ENCODE peak calls at places on chromosomes 1 and 21, in eight cellular contexts. One of them, this sample, is unnamed.

GRCh38 chr1:55067022-55067781 is 27.9 kb downstream of the PCSK9 start:
- DNase-seq in esophagus squamous epithelium: no peak
- DNase-seq in heart right ventricle: peak; percentile 76
- DNase-seq in pancreas: no peak
- DNase-seq in mammary epithelial cell: no peak
- DNase-seq in HAP-1: no peak
- DNase-seq in right cardiac atrium: peak; percentile 86
- DNase-seq in AG04450: no peak
- DNase-seq in this sample: no peak

GRCh38 chr1:29503441-29503840 is 267.1 kb downstream of the PTPRU start:
- DNase-seq in HAP-1: no peak
- DNase-seq in AG04450: no peak
- DNase-seq in heart right ventricle: no peak
- DNase-seq in right cardiac atrium: no peak
- DNase-seq in pancreas: no peak
- DNase-seq in esophagus squamous epithelium: no peak
- DNase-seq in mammary epithelial cell: no peak
- DNase-seq in this sample: no peak

GRCh38 chr1:234986750-234987414 is 141.8 kb downstream of the TOMM20 start:
- DNase-seq in HAP-1: no peak
- DNase-seq in AG04450: no peak
- DNase-seq in right cardiac atrium: no peak
- DNase-seq in pancreas: no peak
- DNase-seq in esophagus squamous epithelium: no peak
- DNase-seq in heart right ventricle: no peak
- DNase-seq in mammary epithelial cell: peak; percentile 53
- DNase-seq in this sample: no peak

GRCh38 chr1:210938416-210938925 is 195.5 kb downstream of the KCNH1 start:
- DNase-seq in esophagus squamous epithelium: no peak
- DNase-seq in mammary epithelial cell: no peak
- DNase-seq in right cardiac atrium: no peak
- DNase-seq in HAP-1: no peak
- DNase-seq in pancreas: no peak
- DNase-seq in AG04450: no peak
- DNase-seq in heart right ventricle: no peak
- DNase-seq in this sample: no peak

GRCh38 chr21:38831526-38832467 is 26.1 kb downstream of the ETS2 start:
- DNase-seq in AG04450: peak; percentile 95
- DNase-seq in mammary epithelial cell: peak; percentile 98
- DNase-seq in HAP-1: no peak
- DNase-seq in right cardiac atrium: no peak
- DNase-seq in pancreas: no peak
- DNase-seq in heart right ventricle: peak; percentile 71
- DNase-seq in esophagus squamous epithelium: no peak
- DNase-seq in this sample: no peak

GRCh38 chr21:43369124-43369523 is 57.8 kb downstream of the SIK1 start:
- DNase-seq in HAP-1: no peak
- DNase-seq in pancreas: no peak
- DNase-seq in right cardiac atrium: peak; percentile 32
- DNase-seq in esophagus squamous epithelium: no peak
- DNase-seq in mammary epithelial cell: peak; percentile 36
- DNase-seq in AG04450: no peak
- DNase-seq in heart right ventricle: no peak
- DNase-seq in this sample: no peak

GRCh38 chr1:203592156-203592555 is 34.5 kb upstream of the ATP2B4 start:
- DNase-seq in AG04450: no peak
- DNase-seq in HAP-1: no peak
- DNase-seq in mammary epithelial cell: no peak
- DNase-seq in pancreas: peak; percentile 31
- DNase-seq in right cardiac atrium: no peak
- DNase-seq in esophagus squamous epithelium: no peak
- DNase-seq in heart right ventricle: no peak
- DNase-seq in this sample: no peak

GRCh38 chr1:78586572-78586971 is 33.7 kb upstream of the IFI44L start:
- DNase-seq in pancreas: no peak
- DNase-seq in esophagus squamous epithelium: no peak
- DNase-seq in right cardiac atrium: no peak
- DNase-seq in mammary epithelial cell: peak; percentile 27
- DNase-seq in HAP-1: no peak
- DNase-seq in heart right ventricle: no peak
- DNase-seq in AG04450: no peak
- DNase-seq in this sample: no peak

GRCh38 chr1:59569198-59569597 is 245.6 kb upstream of the HOOK1 start:
- DNase-seq in mammary epithelial cell: no peak
- DNase-seq in AG04450: no peak
- DNase-seq in esophagus squamous epithelium: no peak
- DNase-seq in pancreas: no peak
- DNase-seq in heart right ventricle: no peak
- DNase-seq in right cardiac atrium: no peak
- DNase-seq in HAP-1: no peak
- DNase-seq in this sample: no peak

GRCh38 chr1:110647254-110647891 is 27.4 kb downstream of the KCNA3 start:
- DNase-seq in esophagus squamous epithelium: no peak
- DNase-seq in HAP-1: no peak
- DNase-seq in heart right ventricle: no peak
- DNase-seq in pancreas: no peak
- DNase-seq in right cardiac atrium: no peak
- DNase-seq in mammary epithelial cell: no peak
- DNase-seq in AG04450: no peak
- DNase-seq in this sample: peak; percentile 61

GRCh38 chr21:39313042-39313456 is 383 bp downstream of the BRWD1 start:
- DNase-seq in right cardiac atrium: peak; percentile 80
- DNase-seq in AG04450: no peak
- DNase-seq in mammary epithelial cell: no peak
- DNase-seq in esophagus squamous epithelium: no peak
- DNase-seq in heart right ventricle: peak; percentile 19
- DNase-seq in HAP-1: no peak
- DNase-seq in pancreas: no peak
- DNase-seq in this sample: no peak

DNA sequence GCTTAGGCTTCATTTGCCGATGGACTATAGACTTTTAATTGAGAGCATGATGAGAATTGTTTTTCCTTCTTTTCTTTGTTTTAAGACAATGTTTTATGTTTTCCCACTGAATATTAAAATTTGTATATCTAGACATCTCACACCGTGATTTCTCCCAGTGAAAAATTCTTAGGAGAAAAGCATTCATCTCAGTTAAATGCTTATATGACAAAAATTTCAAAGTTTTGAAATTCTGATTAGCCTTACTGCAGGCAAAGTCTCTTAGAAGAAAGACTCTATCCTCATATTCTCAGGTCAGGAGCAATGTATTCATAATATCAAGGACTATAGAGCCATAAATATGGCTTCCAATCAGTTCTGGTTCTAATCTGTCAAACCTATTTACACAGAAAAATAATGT is 2085.0 kb downstream of the NCAM2 start:
- DNase-seq in right cardiac atrium: no peak
- DNase-seq in pancreas: no peak
- DNase-seq in AG04450: no peak
- DNase-seq in esophagus squamous epithelium: no peak
- DNase-seq in HAP-1: no peak
- DNase-seq in heart right ventricle: no peak
- DNase-seq in mammary epithelial cell: no peak
- DNase-seq in this sample: no peak
- H3K9me3 ChIP-seq in right cardiac atrium: no peaks in the 10 kb centered on the region
- H3K9me3 ChIP-seq in pancreas: no peaks in the 10 kb centered on the region
- H3K9me3 ChIP-seq in AG04450: peaks cover 2% of the 10 kb centered on the region
- H3K9me3 ChIP-seq in esophagus squamous epithelium: no peaks in the 10 kb centered on the region
- H3K9me3 ChIP-seq in HAP-1: no peaks in the 10 kb centered on the region
- H3K9me3 ChIP-seq in heart right ventricle: no peaks in the 10 kb centered on the region
- H3K9me3 ChIP-seq in mammary epithelial cell: peaks cover 7% of the 10 kb centered on the region
- H3K9me3 ChIP-seq in this sample: peaks cover 1% of the 10 kb centered on the region

GRCh38 chr1:80656628-80657019 is 1144.1 kb upstream of the ADGRL2 start:
- DNase-seq in mammary epithelial cell: no peak
- DNase-seq in heart right ventricle: no peak
- DNase-seq in right cardiac atrium: no peak
- DNase-seq in esophagus squamous epithelium: no peak
- DNase-seq in HAP-1: no peak
- DNase-seq in pancreas: no peak
- DNase-seq in AG04450: no peak
- DNase-seq in this sample: no peak

GRCh38 chr1:80657707-80658106 is 1143.0 kb upstream of the ADGRL2 start:
- DNase-seq in pancreas: no peak
- DNase-seq in esophagus squamous epithelium: no peak
- DNase-seq in mammary epithelial cell: no peak
- DNase-seq in AG04450: no peak
- DNase-seq in right cardiac atrium: no peak
- DNase-seq in HAP-1: no peak
- DNase-seq in heart right ventricle: no peak
- DNase-seq in this sample: no peak

GRCh38 chr1:80656011-80656627 is 1144.6 kb upstream of the ADGRL2 start:
- DNase-seq in HAP-1: peak; percentile 51
- DNase-seq in AG04450: no peak
- DNase-seq in right cardiac atrium: no peak
- DNase-seq in esophagus squamous epithelium: no peak
- DNase-seq in mammary epithelial cell: peak; percentile 6
- DNase-seq in pancreas: no peak
- DNase-seq in heart right ventricle: no peak
- DNase-seq in this sample: no peak

GRCh38 chr1:80657048-80657653 is 1143.6 kb upstream of the ADGRL2 start:
- DNase-seq in pancreas: no peak
- DNase-seq in right cardiac atrium: no peak
- DNase-seq in mammary epithelial cell: no peak
- DNase-seq in heart right ventricle: no peak
- DNase-seq in esophagus squamous epithelium: no peak
- DNase-seq in AG04450: no peak
- DNase-seq in HAP-1: no peak
- DNase-seq in this sample: no peak
- H3K9me3 ChIP-seq in pancreas: no peaks in the 10 kb centered on the region
- H3K9me3 ChIP-seq in right cardiac atrium: no peaks in the 10 kb centered on the region
- H3K9me3 ChIP-seq in mammary epithelial cell: no peaks in the 10 kb centered on the region
- H3K9me3 ChIP-seq in heart right ventricle: no peaks in the 10 kb centered on the region
- H3K9me3 ChIP-seq in esophagus squamous epithelium: no peaks in the 10 kb centered on the region
- H3K9me3 ChIP-seq in AG04450: peaks cover 3% of the 10 kb centered on the region
- H3K9me3 ChIP-seq in HAP-1: no peaks in the 10 kb centered on the region
- H3K9me3 ChIP-seq in this sample: no peaks in the 10 kb centered on the region

GRCh38 chr1:247060771-247061170 is 17.8 kb downstream of the ZNF670 start:
- DNase-seq in AG04450: no peak
- DNase-seq in mammary epithelial cell: no peak
- DNase-seq in heart right ventricle: no peak
- DNase-seq in HAP-1: no peak
- DNase-seq in right cardiac atrium: no peak
- DNase-seq in esophagus squamous epithelium: no peak
- DNase-seq in pancreas: no peak
- DNase-seq in this sample: no peak
- H3K9me3 ChIP-seq in AG04450: peaks cover 23% of the 10 kb centered on the region
- H3K9me3 ChIP-seq in mammary epithelial cell: peaks cover 19% of the 10 kb centered on the region
- H3K9me3 ChIP-seq in heart right ventricle: no peaks in the 10 kb centered on the region
- H3K9me3 ChIP-seq in HAP-1: peaks cover 28% of the 10 kb centered on the region
- H3K9me3 ChIP-seq in right cardiac atrium: no peaks in the 10 kb centered on the region
- H3K9me3 ChIP-seq in esophagus squamous epithelium: peaks cover 13% of the 10 kb centered on the region
- H3K9me3 ChIP-seq in pancreas: no peaks in the 10 kb centered on the region
- H3K9me3 ChIP-seq in this sample: peaks cover 61% of the 10 kb centered on the region

GRCh38 chr1:168221275-168221674 is 4.5 kb upstream of the SFT2D2 start:
- DNase-seq in heart right ventricle: no peak
- DNase-seq in right cardiac atrium: no peak
- DNase-seq in AG04450: no peak
- DNase-seq in mammary epithelial cell: no peak
- DNase-seq in esophagus squamous epithelium: no peak
- DNase-seq in HAP-1: no peak
- DNase-seq in pancreas: no peak
- DNase-seq in this sample: no peak

GRCh38 chr1:168217664-168218063 is 8.1 kb upstream of the SFT2D2 start:
- DNase-seq in mammary epithelial cell: no peak
- DNase-seq in heart right ventricle: no peak
- DNase-seq in right cardiac atrium: no peak
- DNase-seq in HAP-1: no peak
- DNase-seq in AG04450: no peak
- DNase-seq in esophagus squamous epithelium: no peak
- DNase-seq in pancreas: no peak
- DNase-seq in this sample: no peak

GRCh38 chr1:168218647-168219046 is 7.2 kb upstream of the SFT2D2 start:
- DNase-seq in AG04450: no peak
- DNase-seq in right cardiac atrium: no peak
- DNase-seq in mammary epithelial cell: no peak
- DNase-seq in HAP-1: no peak
- DNase-seq in heart right ventricle: no peak
- DNase-seq in pancreas: no peak
- DNase-seq in esophagus squamous epithelium: no peak
- DNase-seq in this sample: no peak

GRCh38 chr1:168223261-168223660 is 2.5 kb upstream of the SFT2D2 start:
- DNase-seq in pancreas: no peak
- DNase-seq in HAP-1: no peak
- DNase-seq in mammary epithelial cell: no peak
- DNase-seq in right cardiac atrium: no peak
- DNase-seq in esophagus squamous epithelium: no peak
- DNase-seq in AG04450: no peak
- DNase-seq in heart right ventricle: no peak
- DNase-seq in this sample: no peak

GRCh38 chr1:168220470-168220871 is 5.3 kb upstream of the SFT2D2 start:
- DNase-seq in right cardiac atrium: no peak
- DNase-seq in HAP-1: no peak
- DNase-seq in pancreas: no peak
- DNase-seq in esophagus squamous epithelium: no peak
- DNase-seq in AG04450: no peak
- DNase-seq in mammary epithelial cell: no peak
- DNase-seq in heart right ventricle: no peak
- DNase-seq in this sample: no peak
- H3K9me3 ChIP-seq in right cardiac atrium: no peaks in the 10 kb centered on the region
- H3K9me3 ChIP-seq in HAP-1: no peaks in the 10 kb centered on the region
- H3K9me3 ChIP-seq in pancreas: no peaks in the 10 kb centered on the region
- H3K9me3 ChIP-seq in esophagus squamous epithelium: no peaks in the 10 kb centered on the region
- H3K9me3 ChIP-seq in AG04450: peaks cover 3% of the 10 kb centered on the region
- H3K9me3 ChIP-seq in mammary epithelial cell: peaks cover 5% of the 10 kb centered on the region
- H3K9me3 ChIP-seq in heart right ventricle: no peaks in the 10 kb centered on the region
- H3K9me3 ChIP-seq in this sample: no peaks in the 10 kb centered on the region

GRCh38 chr1:229048221-229048620 is 222.7 kb upstream of the RAB4A start:
- DNase-seq in heart right ventricle: no peak
- DNase-seq in mammary epithelial cell: no peak
- DNase-seq in AG04450: no peak
- DNase-seq in right cardiac atrium: no peak
- DNase-seq in esophagus squamous epithelium: no peak
- DNase-seq in pancreas: no peak
- DNase-seq in HAP-1: no peak
- DNase-seq in this sample: no peak
- H3K9me3 ChIP-seq in heart right ventricle: no peaks in the 10 kb centered on the region
- H3K9me3 ChIP-seq in mammary epithelial cell: no peaks in the 10 kb centered on the region
- H3K9me3 ChIP-seq in AG04450: no peaks in the 10 kb centered on the region
- H3K9me3 ChIP-seq in right cardiac atrium: no peaks in the 10 kb centered on the region
- H3K9me3 ChIP-seq in esophagus squamous epithelium: peaks cover 3% of the 10 kb centered on the region
- H3K9me3 ChIP-seq in pancreas: no peaks in the 10 kb centered on the region
- H3K9me3 ChIP-seq in HAP-1: no peaks in the 10 kb centered on the region
- H3K9me3 ChIP-seq in this sample: no peaks in the 10 kb centered on the region

GRCh38 chr1:90593312-90593711 is 123.8 kb downstream of the BARHL2 start:
- DNase-seq in HAP-1: no peak
- DNase-seq in right cardiac atrium: no peak
- DNase-seq in mammary epithelial cell: no peak
- DNase-seq in AG04450: no peak
- DNase-seq in esophagus squamous epithelium: no peak
- DNase-seq in heart right ventricle: no peak
- DNase-seq in pancreas: no peak
- DNase-seq in this sample: no peak
- H3K9me3 ChIP-seq in HAP-1: no peaks in the 10 kb centered on the region
- H3K9me3 ChIP-seq in right cardiac atrium: peaks cover 4% of the 10 kb centered on the region
- H3K9me3 ChIP-seq in mammary epithelial cell: peaks cover 2% of the 10 kb centered on the region
- H3K9me3 ChIP-seq in AG04450: no peaks in the 10 kb centered on the region
- H3K9me3 ChIP-seq in esophagus squamous epithelium: peaks cover 7% of the 10 kb centered on the region
- H3K9me3 ChIP-seq in heart right ventricle: no peaks in the 10 kb centered on the region
- H3K9me3 ChIP-seq in pancreas: no peaks in the 10 kb centered on the region
- H3K9me3 ChIP-seq in this sample: peaks cover 9% of the 10 kb centered on the region

DNA sequence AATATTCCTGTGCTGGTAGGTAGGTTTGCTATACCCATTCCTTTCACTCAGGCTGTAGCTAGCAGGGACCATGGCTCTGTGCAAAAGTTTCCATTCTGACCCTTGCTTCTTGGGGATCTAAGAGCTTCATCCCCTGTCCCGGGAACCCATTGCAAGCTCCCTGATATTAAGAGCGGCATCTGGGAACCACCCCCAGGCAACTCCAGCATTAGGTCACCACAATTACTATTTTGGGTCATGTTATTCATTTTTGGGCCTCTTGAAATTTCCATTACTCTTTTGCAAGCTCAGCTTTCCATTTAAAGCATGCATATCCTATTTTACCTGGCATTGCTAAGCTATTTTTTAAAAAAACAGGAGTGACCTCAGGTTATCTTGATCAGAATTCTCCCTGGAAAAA is 22.1 kb upstream of the ACTRT2 start:
- DNase-seq in mammary epithelial cell: no peak
- DNase-seq in heart right ventricle: no peak
- DNase-seq in esophagus squamous epithelium: no peak
- DNase-seq in pancreas: no peak
- DNase-seq in AG04450: no peak
- DNase-seq in HAP-1: no peak
- DNase-seq in right cardiac atrium: no peak
- DNase-seq in this sample: no peak
- H3K9me3 ChIP-seq in mammary epithelial cell: peaks cover 39% of the 10 kb centered on the region
- H3K9me3 ChIP-seq in heart right ventricle: no peaks in the 10 kb centered on the region
- H3K9me3 ChIP-seq in esophagus squamous epithelium: peaks cover 11% of the 10 kb centered on the region
- H3K9me3 ChIP-seq in pancreas: no peaks in the 10 kb centered on the region
- H3K9me3 ChIP-seq in AG04450: peaks cover 52% of the 10 kb centered on the region
- H3K9me3 ChIP-seq in HAP-1: peaks cover 2% of the 10 kb centered on the region
- H3K9me3 ChIP-seq in right cardiac atrium: no peaks in the 10 kb centered on the region
- H3K9me3 ChIP-seq in this sample: peaks cover 7% of the 10 kb centered on the region